ENCODE peak calls at places on chromosomes 16 and 17, in four cellular contexts. Y is H1, H is astrocyte of the cerebellum, T is choroid plexus epithelial cell. S is an unnamed sample.

GRCh38 chr16:52471650-52472370 is 75.1 kb downstream of the TOX3 start:
- DNase-seq in Y (no peak), H (no peak), T (no peak), S (no peak)

GRCh38 chr17:17783825-17784598 is 52.8 kb downstream of the SREBF1 start:
- DNase-seq in Y (no peak), H (peak), T (peak), S (no peak)

GRCh38 chr16:1899641-1900451 is 18.4 kb downstream of the HS3ST6 start:
- DNase-seq in Y (no peak), H (no peak), T (no peak), S (no peak)

GRCh38 chr16:9183682-9184353 is 92.4 kb downstream of the HAPSTR1 start:
- DNase-seq in Y (no peak), H (no peak), T (no peak), S (no peak)

GRCh38 chr17:1001640-1002411 is 4.9 kb downstream of the TIMM22 start:
- DNase-seq in Y (no peak), H (no peak), T (peak), S (no peak)

GRCh38 chr17:81551458-81552243 is 502 bp downstream of the FAAP100 start:
- DNase-seq in Y (no peak), H (no peak), T (peak), S (no peak)

GRCh38 chr16:69779724-69780123 is 17.6 kb downstream of the WWP2 start:
- DNase-seq in Y (no peak), H (no peak), T (no peak), S (no peak)

GRCh38 chr17:82936768-82937171 is 96.9 kb upstream of the ZNF750 start:
- DNase-seq in Y (no peak), H (no peak), T (no peak), S (no peak)

GRCh38 chr17:66679631-66680517 is 155.0 kb upstream of the CACNG5 start:
- DNase-seq in Y (no peak), H (no peak), T (no peak), S (no peak)

GRCh38 chr17:48310748-48311213 is 119.2 kb downstream of the SKAP1 start:
- DNase-seq in Y (no peak), H (no peak), T (no peak), S (no peak)

GRCh38 chr17:42519546-42520444 is 16.2 kb upstream of the NAGLU start:
- DNase-seq in Y (peak), H (peak), T (peak), S (no peak)

GRCh38 chr17:37786481-37786880 is 41.6 kb upstream of the HNF1B start:
- DNase-seq in Y (no peak), H (no peak), T (no peak), S (no peak)

GRCh38 chr16:14310519-14310991 is 239.4 kb downstream of the MRTFB start:
- DNase-seq in Y (no peak), H (no peak), T (peak), S (no peak)

GRCh38 chr16:70250748-70251650 is 741 bp downstream of the EXOSC6 start:
- DNase-seq in Y (no peak), H (no peak), T (peak), S (no peak)

GRCh38 chr16:81752225-81752875 is 26.7 kb upstream of the PLCG2 start:
- DNase-seq in Y (no peak), H (no peak), T (peak), S (no peak)

DNA sequence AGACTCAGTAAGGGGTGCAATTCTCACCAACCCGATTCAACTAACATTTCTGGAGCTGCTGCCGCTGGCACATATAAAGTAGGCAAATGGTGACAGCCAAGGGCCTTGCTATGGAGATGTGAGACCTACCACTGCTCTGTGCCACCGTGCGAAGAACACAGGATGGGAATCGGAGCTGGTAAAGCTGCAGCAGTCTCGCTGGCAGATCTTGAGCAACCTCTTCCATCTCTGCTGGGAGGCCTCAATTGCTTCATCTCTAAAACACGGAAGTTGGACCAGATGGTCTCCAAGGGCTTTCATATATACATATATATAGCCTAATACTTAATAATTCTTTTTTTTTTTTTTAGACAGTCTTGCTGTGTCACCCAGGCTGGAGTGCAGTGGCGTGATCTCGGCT is 128.9 kb upstream of the RCVRN start:
- DNase-seq in Y (no peak), H (no peak), T (no peak), S (no peak)
- H3K4me3 ChIP-seq in Y (no peak), H (no peak), T (no peak), S (no peak)

GRCh38 chr17:7293131-7293557 is 1.3 kb downstream of the YBX2 start:
- DNase-seq in Y (no peak), H (no peak), T (no peak), S (no peak)

GRCh38 chr17:7293821-7294613 is 422 bp downstream of the YBX2 start:
- DNase-seq in Y (no peak), H (no peak), T (no peak), S (no peak)

GRCh38 chr17:7294614-7295153 is at the start of gene YBX2:
- DNase-seq in Y (no peak), H (no peak), T (peak), S (peak)

GRCh38 chr17:7296189-7296861 is 1.9 kb upstream of the YBX2 start:
- DNase-seq in Y (no peak), H (peak), T (peak), S (no peak)

GRCh38 chr17:7295230-7296180 is 1.1 kb upstream of the YBX2 start:
- DNase-seq in Y (no peak), H (no peak), T (no peak), S (no peak)
- H3K4me3 ChIP-seq in Y (peak), H (no peak), T (no peak), S (peak)

GRCh38 chr16:87387942-87388817 is 4.0 kb upstream of the MAP1LC3B start:
- DNase-seq in Y (peak), H (peak), T (peak), S (peak)
- H3K4me3 ChIP-seq in Y (peak), H (no peak), T (no peak), S (peak)

DNA sequence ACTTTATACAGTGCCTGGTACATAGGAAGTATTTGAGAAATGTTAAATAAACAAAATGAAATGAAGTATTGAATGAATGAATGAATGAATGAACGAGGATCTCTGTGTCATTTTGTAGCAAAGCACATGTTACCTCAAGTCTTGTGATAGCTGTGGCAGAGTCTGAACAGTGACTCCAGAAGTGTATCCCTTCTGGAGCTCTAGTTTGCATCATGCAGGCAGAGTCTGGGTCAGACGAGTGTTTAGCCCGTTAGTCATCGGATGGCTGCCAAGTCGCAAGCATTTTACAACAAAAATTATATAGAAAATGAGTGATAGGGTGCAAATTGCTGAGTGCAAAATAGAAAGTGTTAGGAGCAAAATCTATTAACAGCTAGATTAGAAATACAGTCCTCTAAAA is 113.2 kb downstream of the FTO start:
- DNase-seq in Y (no peak), H (peak), T (peak), S (no peak)
- H3K4me3 ChIP-seq in Y (no peak), H (no peak), T (no peak), S (no peak)

S was measured in Jurkat, Clone E6-1.